ENCODE peak calls at places on chromosomes 2 and 18, in nine cellular contexts. S is ovary, D is body of pancreas, Y is IMR-90, I is HepG2, O is endothelial cell of umbilical vein, U is HCT116, H is adrenal gland, N is stomach. Z is an unnamed sample. For H3K27me3, the result is how much of the 10 kb centered on the place peaks cover.

GRCh38 chr2:68833162-68833561 is 38.0 kb downstream of the BMP10 start:
- DNase-seq in S (no peak), D (no peak), Y (no peak), I (no peak), O (no peak), U (no peak), H (no peak), N (no peak), Z (no peak)

GRCh38 chr2:198314559-198315153 is 510.3 kb downstream of the PLCL1 start:
- DNase-seq in S (no peak), D (no peak), Y (peak), I (peak), O (peak), U (peak), H (peak), N (no peak), Z (no peak)

GRCh38 chr18:58269931-58270330 is 225.9 kb downstream of the NEDD4L start:
- DNase-seq in S (no peak), D (peak), Y (no peak), I (no peak), O (no peak), U (peak), H (no peak), N (peak), Z (no peak)

GRCh38 chr2:21836766-21837543 is 713.2 kb downstream of the TDRD15 start:
- DNase-seq in S (no peak), D (no peak), Y (peak), I (no peak), O (no peak), U (no peak), H (no peak), N (no peak), Z (no peak)

GRCh38 chr2:189151897-189152296 is 27.7 kb downstream of the COL5A2 start:
- DNase-seq in S (no peak), D (no peak), Y (no peak), I (no peak), O (no peak), U (no peak), H (no peak), N (no peak), Z (no peak)

GRCh38 chr2:239225456-239225855 is 175.4 kb downstream of the HDAC4 start:
- DNase-seq in S (no peak), D (no peak), Y (no peak), I (no peak), O (no peak), U (no peak), H (no peak), N (peak), Z (peak)

GRCh38 chr2:240635998-240636547 is 10.8 kb downstream of the GPR35 start:
- DNase-seq in S (peak), D (no peak), Y (no peak), I (no peak), O (no peak), U (no peak), H (no peak), N (no peak), Z (peak)

GRCh38 chr2:183063083-183063482 is 15.5 kb upstream of the DUSP19 start:
- DNase-seq in S (no peak), D (no peak), Y (peak), I (no peak), O (peak), U (no peak), H (no peak), N (no peak), Z (no peak)

GRCh38 chr2:26463252-26464207 is 14.4 kb downstream of the OTOF start:
- DNase-seq in S (no peak), D (no peak), Y (no peak), I (peak), O (no peak), U (no peak), H (no peak), N (no peak), Z (no peak)

GRCh38 chr2:27596627-27597026 is 13.8 kb downstream of the ZNF512 start:
- DNase-seq in S (no peak), D (no peak), Y (peak), I (no peak), O (no peak), U (no peak), H (no peak), N (no peak), Z (no peak)

GRCh38 chr2:14909795-14910194 is 277.3 kb downstream of the LRATD1 start:
- DNase-seq in S (no peak), D (no peak), Y (no peak), I (no peak), O (no peak), U (no peak), H (no peak), N (no peak), Z (no peak)

GRCh38 chr2:149040451-149040850 is 2.0 kb downstream of the LYPD6B start:
- DNase-seq in S (no peak), D (peak), Y (no peak), I (peak), O (peak), U (peak), H (no peak), N (no peak), Z (no peak)

GRCh38 chr2:169803480-169803879 is 4.8 kb downstream of the SSB start:
- DNase-seq in S (no peak), D (no peak), Y (no peak), I (no peak), O (no peak), U (no peak), H (no peak), N (no peak), Z (no peak)

GRCh38 chr2:160576054-160576499 is 82.5 kb upstream of the RBMS1 start:
- DNase-seq in S (no peak), D (no peak), Y (peak), I (no peak), O (peak), U (no peak), H (no peak), N (no peak), Z (no peak)

GRCh38 chr2:200090683-200091082 is 135.3 kb downstream of the MAIP1 start:
- DNase-seq in S (no peak), D (no peak), Y (no peak), I (no peak), O (no peak), U (no peak), H (no peak), N (no peak), Z (no peak)

GRCh38 chr18:9337875-9338274 is 3.3 kb downstream of the TWSG1 start:
- DNase-seq in S (no peak), D (no peak), Y (peak), I (no peak), O (peak), U (no peak), H (no peak), N (no peak), Z (no peak)

GRCh38 chr2:205129531-205129930 is 552.8 kb upstream of the NRP2 start:
- DNase-seq in S (no peak), D (no peak), Y (no peak), I (no peak), O (no peak), U (no peak), H (peak), N (no peak), Z (no peak)

GRCh38 chr2:167480232-167480985 is 592.1 kb downstream of the XIRP2 start:
- DNase-seq in S (no peak), D (no peak), Y (no peak), I (no peak), O (no peak), U (no peak), H (no peak), N (no peak), Z (no peak)

GRCh38 chr2:239402666-239403065 is 1.8 kb upstream of the HDAC4 start:
- DNase-seq in S (no peak), D (no peak), Y (no peak), I (no peak), O (no peak), U (no peak), H (no peak), N (no peak), Z (no peak)

GRCh38 chr2:96771792-96772618 is 11.3 kb downstream of the CNNM4 start:
- DNase-seq in S (no peak), D (peak), Y (no peak), I (no peak), O (no peak), U (no peak), H (no peak), N (peak), Z (no peak)

GRCh38 chr2:207558106-207558505 is 28.3 kb downstream of the CREB1 start:
- DNase-seq in S (no peak), D (no peak), Y (peak), I (no peak), O (no peak), U (no peak), H (no peak), N (no peak), Z (no peak)

GRCh38 chr2:186129767-186130581 is 356.1 kb upstream of the ZC3H15 start:
- DNase-seq in S (no peak), D (peak), Y (peak), I (peak), O (peak), U (peak), H (no peak), N (no peak), Z (no peak)

GRCh38 chr18:62937065-62937464 is 221.7 kb downstream of the PHLPP1 start:
- DNase-seq in S (no peak), D (no peak), Y (peak), I (no peak), O (no peak), U (no peak), H (peak), N (no peak), Z (no peak)

GRCh38 chr2:105578166-105578565 is 166.5 kb upstream of the NCK2 start:
- DNase-seq in S (no peak), D (no peak), Y (no peak), I (no peak), O (no peak), U (no peak), H (no peak), N (no peak), Z (no peak)

GRCh38 chr2:178676046-178676445 is 131.2 kb downstream of the TTN start:
- DNase-seq in S (no peak), D (no peak), Y (no peak), I (no peak), O (no peak), U (no peak), H (no peak), N (no peak), Z (no peak)

DNA sequence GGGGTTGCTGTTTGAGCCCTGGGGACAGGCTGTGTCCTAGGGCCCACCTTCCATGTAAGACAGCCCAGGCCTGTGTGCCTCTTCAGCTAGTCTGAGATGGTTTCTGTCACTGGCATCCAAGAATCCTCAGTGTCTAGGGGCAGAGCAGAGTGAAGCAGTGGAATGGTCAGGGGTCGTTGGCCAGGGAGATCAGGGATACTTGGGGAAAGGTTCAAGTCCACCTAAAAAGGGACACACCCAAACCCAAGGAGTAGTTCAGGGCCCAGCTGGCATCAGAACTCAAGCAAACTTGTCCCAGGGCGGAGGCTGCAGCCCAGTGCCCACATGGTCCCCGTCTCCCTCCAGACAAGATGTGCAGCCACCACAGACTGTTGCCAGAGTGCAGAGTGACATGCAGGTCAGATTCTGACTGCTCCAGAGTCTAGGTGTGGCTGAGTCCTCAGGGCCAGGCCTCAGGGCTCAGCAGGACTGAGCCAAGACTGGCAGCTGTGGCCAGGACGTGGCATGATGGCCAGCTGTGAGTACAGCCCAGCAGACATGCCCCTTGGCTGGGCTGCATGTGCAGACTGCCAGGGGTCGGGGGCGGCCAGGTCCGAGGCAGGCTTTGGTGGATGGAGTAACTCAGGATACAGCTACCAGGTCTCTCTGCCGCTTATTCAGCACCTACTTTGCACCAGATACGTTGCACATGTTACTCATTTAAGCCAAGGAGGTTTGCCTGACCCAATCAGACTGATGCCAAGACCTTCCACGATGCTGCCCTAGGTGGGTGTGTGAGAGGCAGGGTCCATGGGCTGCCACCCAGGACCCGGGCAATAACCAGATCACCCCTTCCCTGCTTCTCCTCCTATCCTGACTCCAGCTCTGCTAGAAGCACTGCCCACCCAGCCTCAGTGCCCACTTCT is 146.6 kb downstream of the SMAD7 start:
- DNase-seq in S (no peak), D (no peak), Y (no peak), I (no peak), O (no peak), U (no peak), H (no peak), N (peak), Z (no peak)
- TF ChIP-seq POLR2A in S (no peak), D (no peak), Y (no peak), I (no peak), O (no peak), U (no peak), H (no peak), N (no peak), Z (no peak)

GRCh38 chr2:232349546-232349945 is 29.0 kb upstream of the ALPP start:
- DNase-seq in S (no peak), D (no peak), Y (no peak), I (no peak), O (no peak), U (no peak), H (no peak), N (no peak), Z (peak)
- H3K27me3 ChIP-seq in S (under half), D (under half), Y (under half), I (under half), O (under half), U (under half), H (half or more), N (half or more), Z (under half)

DNA sequence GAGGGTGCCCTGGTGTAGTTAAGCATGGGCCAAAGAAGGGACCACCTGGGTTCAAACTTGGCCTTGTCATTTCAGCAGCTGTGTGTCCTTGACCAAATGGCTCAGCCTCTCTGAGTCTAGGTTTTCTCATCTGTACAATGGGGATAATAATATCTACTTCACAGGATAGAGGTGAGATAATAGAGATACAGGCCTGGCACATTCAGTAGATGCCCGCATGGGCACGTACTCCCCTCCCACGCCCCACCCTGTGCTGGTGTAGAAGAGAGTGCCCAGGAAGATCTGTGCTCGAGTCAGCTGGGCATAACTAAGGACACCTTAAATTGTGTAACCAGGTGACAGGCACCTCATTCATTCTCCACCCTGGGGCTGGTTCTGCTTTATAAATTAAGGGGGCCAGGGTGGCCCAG is 8.4 kb upstream of the TMEM185B start:
- DNase-seq in S (no peak), D (no peak), Y (no peak), I (no peak), O (no peak), U (no peak), H (no peak), N (no peak), Z (no peak)
- H3K4me3 ChIP-seq in S (no peak), D (no peak), Y (no peak), I (peak), O (no peak), U (no peak), H (no peak), N (peak), Z (no peak)

DNA sequence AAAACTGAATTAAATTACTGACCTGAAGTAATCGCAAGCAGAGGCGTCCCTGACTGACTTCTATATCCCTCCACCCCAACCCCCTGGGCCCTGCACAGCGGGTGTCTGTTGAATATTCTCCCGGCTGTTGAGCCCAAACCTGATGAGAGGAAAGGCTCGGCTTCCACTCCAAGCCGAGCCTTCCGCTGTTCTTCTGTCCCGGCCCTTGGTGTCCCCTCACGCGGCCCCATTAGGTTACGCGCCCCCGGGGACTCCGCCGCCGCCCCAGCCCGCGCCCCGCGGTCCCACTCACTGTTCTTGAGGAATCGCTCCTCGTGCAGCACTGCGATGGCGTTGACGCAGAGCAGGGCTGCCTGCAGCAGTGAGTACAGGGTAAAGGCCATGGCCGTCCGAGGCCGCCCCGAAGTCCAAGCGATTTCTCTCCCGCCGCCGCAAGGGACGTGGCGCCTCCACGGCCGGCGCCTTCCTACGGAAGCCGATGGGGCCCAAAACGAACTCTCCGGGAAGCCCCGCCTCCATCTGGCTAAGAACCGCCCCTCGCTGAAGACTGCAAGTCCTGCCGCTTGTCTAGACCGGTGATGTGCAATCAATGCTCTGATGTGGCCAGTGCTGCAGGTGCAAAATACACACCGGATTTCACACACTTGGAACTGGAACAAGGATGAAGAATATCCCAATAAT is at the start of gene IER3IP1:
- DNase-seq in S (peak), D (peak), Y (peak), I (peak), O (peak), U (peak), H (peak), N (peak), Z (peak)
- TF ChIP-seq POLR2A in S (peak), D (peak), Y (peak), I (peak), O (peak), U (peak), H (peak), N (no peak), Z (peak)

GRCh38 chr2:219041252-219041651 is at the start of gene CFAP65:
- DNase-seq in S (no peak), D (peak), Y (peak), I (no peak), O (peak), U (peak), H (no peak), N (peak), Z (no peak)

GRCh38 chr2:219042750-219043149 is 1.4 kb upstream of the CFAP65 start:
- DNase-seq in S (no peak), D (no peak), Y (no peak), I (no peak), O (no peak), U (no peak), H (no peak), N (no peak), Z (no peak)

GRCh38 chr2:219045937-219046550 is 4.7 kb upstream of the CFAP65 start:
- DNase-seq in S (no peak), D (peak), Y (peak), I (no peak), O (peak), U (no peak), H (peak), N (no peak), Z (no peak)

GRCh38 chr2:219038600-219038999 is 2.7 kb downstream of the CFAP65 start:
- DNase-seq in S (no peak), D (no peak), Y (no peak), I (no peak), O (no peak), U (no peak), H (no peak), N (no peak), Z (no peak)

DNA sequence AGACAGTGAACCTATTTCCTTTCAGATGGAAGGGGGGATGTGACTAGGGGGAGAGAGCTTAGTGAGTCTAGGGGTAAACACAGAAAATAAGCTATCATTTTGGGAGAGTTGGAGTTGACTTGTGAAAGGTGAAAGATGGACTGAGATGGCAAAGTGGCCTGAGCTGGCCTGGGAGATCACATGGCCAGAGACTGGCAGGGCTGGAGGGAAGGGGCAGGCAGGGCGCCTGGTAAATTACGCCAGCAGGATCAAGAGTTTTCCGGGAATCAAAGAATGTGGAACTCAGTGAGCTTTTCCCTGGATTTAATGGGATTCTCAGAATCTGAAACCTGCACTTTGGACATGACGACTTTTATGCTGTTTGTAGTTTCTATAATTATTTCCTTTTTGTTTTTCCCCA is 841 bp upstream of the CFAP65 start:
- DNase-seq in S (no peak), D (no peak), Y (no peak), I (no peak), O (no peak), U (no peak), H (no peak), N (no peak), Z (no peak)
- H3K27me3 ChIP-seq in S (under half), D (under half), Y (under half), I (under half), O (under half), U (under half), H (under half), N (half or more), Z (under half)

Z was measured in right lobe of liver.